ENCODE peak calls at places on chromosomes 11 and 22, in five cellular contexts. D, F, T, L and P are unnamed samples.

GRCh38 chr11:28366549-28367341 is 258.6 kb downstream of the METTL15 start:
- DNase-seq in D (peak), F (no peak), T (no peak), L (no peak), P (no peak)

GRCh38 chr11:30603357-30603756 is 17.2 kb upstream of the MPPED2 start:
- DNase-seq in D (no peak), F (no peak), T (no peak), L (no peak), P (no peak)

GRCh38 chr11:119295178-119295577 is 21.8 kb downstream of the MCAM start:
- DNase-seq in D (no peak), F (no peak), T (no peak), L (no peak), P (no peak)

GRCh38 chr22:22787805-22788459 is 99.7 kb upstream of the IGLL5 start:
- DNase-seq in D (peak), F (peak), T (peak), L (peak), P (peak)

GRCh38 chr22:50296658-50297490 is 10.6 kb downstream of the PLXNB2 start:
- DNase-seq in D (no peak), F (no peak), T (no peak), L (no peak), P (no peak)

GRCh38 chr11:34086554-34087278 is 18.7 kb upstream of the NAT10 start:
- DNase-seq in D (no peak), F (no peak), T (no peak), L (no peak), P (no peak)

GRCh38 chr22:17540481-17540880 is 22.8 kb upstream of the SLC25A18 start:
- DNase-seq in D (no peak), F (no peak), T (no peak), L (no peak), P (no peak)

GRCh38 chr22:30822216-30823014 is 127.7 kb downstream of the OSBP2 start:
- DNase-seq in D (no peak), F (no peak), T (no peak), L (no peak), P (no peak)

GRCh38 chr11:117621226-117621625 is 175.8 kb downstream of the DSCAML1 start:
- DNase-seq in D (no peak), F (no peak), T (no peak), L (no peak), P (no peak)

GRCh38 chr11:121699801-121700200 is 247.0 kb upstream of the SORL1-AS1 start:
- DNase-seq in D (no peak), F (no peak), T (no peak), L (no peak), P (no peak)

GRCh38 chr11:97364047-97364446 is 974.2 kb downstream of the JRKL start:
- DNase-seq in D (peak), F (no peak), T (no peak), L (no peak), P (no peak)

GRCh38 chr11:30049214-30049613 is 32.4 kb upstream of the KCNA4 start:
- DNase-seq in D (no peak), F (no peak), T (no peak), L (no peak), P (no peak)

GRCh38 chr11:72743321-72744221 is 8.6 kb downstream of the ARAP1 start:
- DNase-seq in D (no peak), F (no peak), T (no peak), L (peak), P (no peak)

GRCh38 chr11:121293276-121293569 is 652 bp downstream of the SC5D start:
- DNase-seq in D (no peak), F (no peak), T (no peak), L (no peak), P (no peak)